ENCODE peak calls at places on chromosomes 6 and 20, in nine cellular contexts. V, J, W, Q, D, F, B, U and T are unnamed samples. For H3K27me3, the result is how much of the 10 kb centered on the place peaks cover.

GRCh38 chr6:33949877-33950831 is 146.4 kb upstream of the MLN start:
- DNase-seq in V (no peak), J (no peak), W (no peak), Q (no peak), D (no peak), F (no peak), B (no peak), U (no peak), T (peak)

GRCh38 chr6:111558690-111559192 is 46.9 kb downstream of the TRAF3IP2 start:
- DNase-seq in V (no peak), J (no peak), W (no peak), Q (no peak), D (no peak), F (no peak), B (no peak), U (no peak), T (no peak)

GRCh38 chr20:40663304-40663703 is 25.7 kb downstream of the MAFB start:
- DNase-seq in V (no peak), J (no peak), W (no peak), Q (no peak), D (no peak), F (no peak), B (no peak), U (no peak), T (no peak)

GRCh38 chr6:98833101-98834059 is 994 bp upstream of the POU3F2 start:
- DNase-seq in V (no peak), J (peak), W (no peak), Q (peak), D (peak), F (peak), B (no peak), U (no peak), T (peak)

GRCh38 chr6:43627008-43627825 is 1.8 kb downstream of the GTPBP2 start:
- DNase-seq in V (peak), J (no peak), W (peak), Q (peak), D (peak), F (peak), B (peak), U (no peak), T (no peak)

GRCh38 chr6:147660334-147661311 is 152.1 kb downstream of the SAMD5 start:
- DNase-seq in V (no peak), J (no peak), W (no peak), Q (no peak), D (peak), F (no peak), B (no peak), U (no peak), T (no peak)

GRCh38 chr6:108896111-108896661 is 48.0 kb downstream of the ARMC2 start:
- DNase-seq in V (no peak), J (no peak), W (no peak), Q (peak), D (no peak), F (peak), B (no peak), U (no peak), T (no peak)

GRCh38 chr20:46939031-46939430 is 44.4 kb downstream of the EYA2 start:
- DNase-seq in V (no peak), J (no peak), W (no peak), Q (peak), D (no peak), F (no peak), B (no peak), U (no peak), T (no peak)

GRCh38 chr20:43727980-43728590 is 1.3 kb upstream of the GTSF1L start:
- DNase-seq in V (no peak), J (no peak), W (no peak), Q (no peak), D (no peak), F (no peak), B (no peak), U (no peak), T (no peak)

GRCh38 chr6:6003334-6004146 is 3.2 kb downstream of the NRN1 start:
- DNase-seq in V (peak), J (peak), W (peak), Q (peak), D (peak), F (no peak), B (no peak), U (no peak), T (peak)

GRCh38 chr20:45329497-45330319 is 18.5 kb downstream of the SDC4 start:
- DNase-seq in V (no peak), J (no peak), W (no peak), Q (no peak), D (no peak), F (no peak), B (no peak), U (no peak), T (no peak)

GRCh38 chr6:37388578-37388977 is 34.8 kb downstream of the RNF8 start:
- DNase-seq in V (no peak), J (no peak), W (no peak), Q (no peak), D (no peak), F (no peak), B (no peak), U (no peak), T (no peak)

DNA sequence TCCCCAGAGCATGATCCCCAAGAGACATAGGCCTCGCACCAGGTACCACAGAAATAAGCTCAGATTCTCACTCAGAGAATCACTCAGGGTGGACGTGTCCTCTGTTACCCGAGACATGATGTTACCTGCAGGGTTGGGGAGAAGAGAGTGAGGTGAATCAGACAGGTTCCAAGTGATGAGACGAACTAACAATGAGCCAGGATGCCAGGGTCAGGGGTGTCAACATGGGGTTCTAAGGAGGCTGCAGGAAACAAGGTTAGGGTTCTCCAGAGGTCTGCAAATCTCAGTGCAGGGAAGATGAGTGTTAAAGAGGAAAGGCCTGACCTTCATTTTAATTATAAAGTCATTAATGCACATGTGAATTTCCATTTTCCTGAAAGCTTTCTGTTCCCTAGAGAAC is 2.5 kb downstream of the TAP1 start:
- DNase-seq in V (no peak), J (no peak), W (no peak), Q (no peak), D (no peak), F (no peak), B (no peak), U (no peak), T (no peak)
- H3K27me3 ChIP-seq in V (under half), J (under half), W (under half), Q (under half), D (under half), F (half or more), B (under half), U (under half), T (under half)

GRCh38 chr20:62706344-62706743 is 2.3 kb upstream of the NTSR1 start:
- DNase-seq in V (no peak), J (peak), W (no peak), Q (no peak), D (peak), F (no peak), B (no peak), U (no peak), T (no peak)

GRCh38 chr20:62708591-62709536 is at the start of gene NTSR1:
- DNase-seq in V (no peak), J (peak), W (no peak), Q (peak), D (peak), F (no peak), B (no peak), U (no peak), T (no peak)

GRCh38 chr20:62706857-62707256 is 1.8 kb upstream of the NTSR1 start:
- DNase-seq in V (no peak), J (no peak), W (no peak), Q (no peak), D (peak), F (no peak), B (no peak), U (no peak), T (no peak)

GRCh38 chr20:62707981-62708521 is 585 bp upstream of the NTSR1 start:
- DNase-seq in V (no peak), J (peak), W (no peak), Q (no peak), D (peak), F (no peak), B (no peak), U (no peak), T (no peak)

GRCh38 chr20:62707281-62707941 is 1.2 kb upstream of the NTSR1 start:
- DNase-seq in V (peak), J (peak), W (no peak), Q (no peak), D (peak), F (no peak), B (no peak), U (no peak), T (no peak)
- H3K27me3 ChIP-seq in V (under half), J (under half), W (under half), Q (under half), D (under half), F (half or more), B (half or more), U (under half), T (under half)

GRCh38 chr6:28777147-28777461 is 146.7 kb downstream of the TRIM27 start:
- DNase-seq in V (no peak), J (no peak), W (no peak), Q (no peak), D (no peak), F (no peak), B (no peak), U (no peak), T (no peak)

GRCh38 chr6:28774292-28775051 is 149.3 kb downstream of the TRIM27 start:
- DNase-seq in V (no peak), J (no peak), W (no peak), Q (no peak), D (no peak), F (no peak), B (no peak), U (no peak), T (no peak)

GRCh38 chr6:28776269-28777146 is 147.3 kb downstream of the TRIM27 start:
- DNase-seq in V (no peak), J (no peak), W (no peak), Q (no peak), D (no peak), F (no peak), B (no peak), U (no peak), T (no peak)

GRCh38 chr6:28775052-28775376 is 148.8 kb downstream of the TRIM27 start:
- DNase-seq in V (no peak), J (no peak), W (no peak), Q (no peak), D (no peak), F (no peak), B (no peak), U (no peak), T (no peak)

GRCh38 chr6:28775405-28776129 is 148.2 kb downstream of the TRIM27 start:
- DNase-seq in V (no peak), J (no peak), W (no peak), Q (no peak), D (no peak), F (no peak), B (no peak), U (no peak), T (no peak)
- H3K27me3 ChIP-seq in V (under half), J (half or more), W (half or more), Q (half or more), D (half or more), F (half or more), B (half or more), U (half or more), T (under half)

DNA sequence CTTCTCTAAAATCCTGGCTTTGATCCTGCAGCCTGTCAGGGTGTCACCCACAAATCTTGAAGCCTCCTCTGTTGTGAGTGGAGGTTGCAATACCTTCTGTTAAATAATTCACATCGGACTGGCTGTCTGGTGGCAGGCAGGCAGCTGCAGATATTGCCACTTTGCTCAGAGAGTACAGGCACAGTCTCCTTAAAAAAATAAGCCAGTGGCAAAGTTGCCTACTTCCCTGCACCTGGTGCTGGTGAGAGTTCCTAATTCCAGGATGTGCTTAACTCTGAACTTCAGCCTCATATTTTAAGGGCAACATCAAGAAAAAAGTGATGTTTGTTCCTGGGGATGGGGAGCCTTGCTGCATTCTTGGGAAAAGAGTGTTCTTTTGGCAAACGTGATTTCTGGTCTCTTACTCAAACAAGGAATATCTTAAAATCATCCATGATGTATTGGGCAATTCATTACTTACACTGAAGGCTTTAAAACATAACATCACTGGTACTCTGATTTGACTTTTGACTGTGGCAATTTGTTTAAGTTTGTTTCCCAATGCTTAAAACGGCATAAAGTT is 179.7 kb downstream of the FOXA2 start:
- DNase-seq in V (no peak), J (no peak), W (no peak), Q (peak), D (no peak), F (peak), B (no peak), U (no peak), T (no peak)
- H3K27me3 ChIP-seq in V (under half), J (under half), W (under half), Q (under half), D (under half), F (under half), B (under half), U (under half), T (under half)

GRCh38 chr6:2883673-2884072 is 19.4 kb downstream of the SERPINB9 start:
- DNase-seq in V (no peak), J (no peak), W (no peak), Q (no peak), D (no peak), F (no peak), B (no peak), U (no peak), T (no peak)
- H3K27me3 ChIP-seq in V (under half), J (under half), W (under half), Q (under half), D (under half), F (under half), B (under half), U (under half), T (under half)

GRCh38 chr20:2518096-2518495 is 9.4 kb upstream of the ZNF343 start:
- DNase-seq in V (no peak), J (no peak), W (no peak), Q (no peak), D (no peak), F (no peak), B (no peak), U (no peak), T (no peak)
- H3K27me3 ChIP-seq in V (under half), J (under half), W (under half), Q (under half), D (under half), F (half or more), B (under half), U (under half), T (under half)

DNA sequence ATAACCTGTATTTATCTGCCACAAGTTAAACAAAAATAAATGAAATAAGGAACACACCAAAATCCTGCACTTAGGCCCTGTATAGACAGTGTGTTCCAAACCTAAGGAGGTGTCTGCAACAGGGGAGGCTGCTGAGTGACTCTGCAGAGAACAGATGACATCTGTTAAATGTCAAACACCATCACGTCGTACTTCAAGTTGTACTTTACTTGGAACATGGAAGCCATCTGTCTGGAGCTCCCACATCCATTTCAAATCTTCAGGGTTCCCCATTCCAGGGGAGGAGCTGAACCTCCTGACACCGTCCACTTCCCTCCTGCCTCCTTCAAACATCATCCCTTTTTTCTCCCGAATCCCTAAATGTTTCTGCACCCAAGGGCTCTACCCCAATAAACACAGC is 1.8 kb upstream of the MAP7 start:
- DNase-seq in V (no peak), J (no peak), W (no peak), Q (no peak), D (no peak), F (no peak), B (no peak), U (no peak), T (no peak)
- H3K27me3 ChIP-seq in V (under half), J (under half), W (under half), Q (under half), D (under half), F (under half), B (half or more), U (under half), T (under half)